ENCODE peak calls at places on chromosomes 12 and 14, in five cellular contexts. One of them, this sample, is unnamed.

GRCh38 chr12:48160807-48161206 is 3.5 kb upstream of the ASB8 start:
- DNase-seq in fibroblast of villous mesenchyme: no peak
- DNase-seq in choroid plexus epithelial cell: no peak
- DNase-seq in vagina: no peak
- DNase-seq in uterus: no peak
- DNase-seq in this sample: no peak

GRCh38 chr12:96194901-96195844 is 998 bp downstream of the ELK3 start:
- DNase-seq in choroid plexus epithelial cell: peak; percentile 88
- DNase-seq in uterus: peak; percentile 70
- DNase-seq in vagina: no peak
- DNase-seq in fibroblast of villous mesenchyme: peak; percentile 90
- DNase-seq in this sample: peak; percentile 61

GRCh38 chr14:77098470-77099353 is 654 bp downstream of the CIPC start:
- DNase-seq in fibroblast of villous mesenchyme: no peak
- DNase-seq in uterus: peak; percentile 55
- DNase-seq in vagina: no peak
- DNase-seq in choroid plexus epithelial cell: peak; percentile 14
- DNase-seq in this sample: no peak

GRCh38 chr12:107330901-107331431 is 237.6 kb upstream of the CRY1 start:
- DNase-seq in choroid plexus epithelial cell: no peak
- DNase-seq in fibroblast of villous mesenchyme: no peak
- DNase-seq in uterus: no peak
- DNase-seq in vagina: no peak
- DNase-seq in this sample: no peak

GRCh38 chr14:51901475-51902024 is 41.1 kb downstream of the GNG2 start:
- DNase-seq in choroid plexus epithelial cell: no peak
- DNase-seq in fibroblast of villous mesenchyme: no peak
- DNase-seq in uterus: no peak
- DNase-seq in vagina: no peak
- DNase-seq in this sample: no peak

GRCh38 chr12:12278899-12279298 is 12.1 kb upstream of the LRP6 start:
- DNase-seq in choroid plexus epithelial cell: no peak
- DNase-seq in vagina: no peak
- DNase-seq in uterus: no peak
- DNase-seq in fibroblast of villous mesenchyme: no peak
- DNase-seq in this sample: no peak

GRCh38 chr12:12770262-12770661 is 15.2 kb upstream of the APOLD1 start:
- DNase-seq in uterus: no peak
- DNase-seq in fibroblast of villous mesenchyme: no peak
- DNase-seq in choroid plexus epithelial cell: no peak
- DNase-seq in vagina: no peak
- DNase-seq in this sample: no peak

GRCh38 chr12:106416273-106416672 is 58.7 kb downstream of the POLR3B start:
- DNase-seq in choroid plexus epithelial cell: peak; percentile 25
- DNase-seq in fibroblast of villous mesenchyme: no peak
- DNase-seq in uterus: no peak
- DNase-seq in vagina: no peak
- DNase-seq in this sample: no peak

GRCh38 chr14:71117839-71118743 is 210.8 kb downstream of the PCNX1 start:
- DNase-seq in vagina: no peak
- DNase-seq in choroid plexus epithelial cell: peak; percentile 80
- DNase-seq in uterus: no peak
- DNase-seq in fibroblast of villous mesenchyme: peak; percentile 79
- DNase-seq in this sample: peak; percentile 64

GRCh38 chr14:75280831-75281690 is 2.4 kb downstream of the FOS start:
- DNase-seq in choroid plexus epithelial cell: peak; percentile 52
- DNase-seq in fibroblast of villous mesenchyme: peak; percentile 69
- DNase-seq in vagina: no peak
- DNase-seq in uterus: no peak
- DNase-seq in this sample: no peak

GRCh38 chr12:15580431-15580830 is 208.8 kb downstream of the EPS8 start:
- DNase-seq in choroid plexus epithelial cell: no peak
- DNase-seq in vagina: no peak
- DNase-seq in fibroblast of villous mesenchyme: no peak
- DNase-seq in uterus: no peak
- DNase-seq in this sample: no peak

GRCh38 chr14:21071225-21072041 is 1.3 kb downstream of the ARHGEF40 start:
- DNase-seq in choroid plexus epithelial cell: peak; percentile 95
- DNase-seq in vagina: no peak
- DNase-seq in fibroblast of villous mesenchyme: peak; percentile 90
- DNase-seq in uterus: peak; percentile 90
- DNase-seq in this sample: peak; percentile 88

GRCh38 chr12:78865297-78865955 is 852 bp downstream of the SYT1 start:
- DNase-seq in fibroblast of villous mesenchyme: no peak
- DNase-seq in uterus: no peak
- DNase-seq in vagina: no peak
- DNase-seq in choroid plexus epithelial cell: peak; percentile 11
- DNase-seq in this sample: no peak

GRCh38 chr12:127640181-127640886 is 626.6 kb upstream of the TMEM132C start:
- DNase-seq in uterus: no peak
- DNase-seq in fibroblast of villous mesenchyme: no peak
- DNase-seq in vagina: no peak
- DNase-seq in choroid plexus epithelial cell: no peak
- DNase-seq in this sample: no peak

GRCh38 chr12:45725631-45726593 is 3.6 kb upstream of the ARID2 start:
- DNase-seq in fibroblast of villous mesenchyme: peak; percentile 55
- DNase-seq in uterus: no peak
- DNase-seq in choroid plexus epithelial cell: peak; percentile 65
- DNase-seq in vagina: no peak
- DNase-seq in this sample: no peak

GRCh38 chr14:58535084-58535483 is 102.7 kb upstream of the DACT1 start:
- DNase-seq in vagina: no peak
- DNase-seq in choroid plexus epithelial cell: peak; percentile 60
- DNase-seq in uterus: no peak
- DNase-seq in fibroblast of villous mesenchyme: peak; percentile 46
- DNase-seq in this sample: no peak

GRCh38 chr12:71158361-71158882 is 623 bp upstream of the TSPAN8 start:
- DNase-seq in fibroblast of villous mesenchyme: no peak
- DNase-seq in vagina: no peak
- DNase-seq in choroid plexus epithelial cell: no peak
- DNase-seq in uterus: no peak
- DNase-seq in this sample: no peak

GRCh38 chr14:79363291-79363690 is 848.0 kb downstream of the DIO2 start:
- DNase-seq in fibroblast of villous mesenchyme: no peak
- DNase-seq in vagina: no peak
- DNase-seq in uterus: no peak
- DNase-seq in choroid plexus epithelial cell: peak; percentile 33
- DNase-seq in this sample: no peak

GRCh38 chr14:70822706-70823185 is 13.4 kb upstream of the MAP3K9 start:
- DNase-seq in choroid plexus epithelial cell: peak; percentile 31
- DNase-seq in vagina: no peak
- DNase-seq in uterus: no peak
- DNase-seq in fibroblast of villous mesenchyme: peak; percentile 18
- DNase-seq in this sample: no peak

GRCh38 chr12:168763-169525 is 45.0 kb downstream of the SLC6A12 start:
- DNase-seq in choroid plexus epithelial cell: peak; percentile 80
- DNase-seq in fibroblast of villous mesenchyme: peak; percentile 30
- DNase-seq in vagina: no peak
- DNase-seq in uterus: no peak
- DNase-seq in this sample: no peak

GRCh38 chr12:12759234-12759915 is 26.1 kb upstream of the APOLD1 start:
- DNase-seq in vagina: no peak
- DNase-seq in fibroblast of villous mesenchyme: no peak
- DNase-seq in uterus: no peak
- DNase-seq in choroid plexus epithelial cell: no peak
- DNase-seq in this sample: no peak

GRCh38 chr12:52221912-52222457 is 11.1 kb upstream of the KRT7 start:
- DNase-seq in fibroblast of villous mesenchyme: no peak
- DNase-seq in vagina: no peak
- DNase-seq in choroid plexus epithelial cell: peak; percentile 48
- DNase-seq in uterus: no peak
- DNase-seq in this sample: no peak

GRCh38 chr12:116959845-116960514 is 49.2 kb downstream of the FBXW8 start:
- DNase-seq in choroid plexus epithelial cell: no peak
- DNase-seq in fibroblast of villous mesenchyme: no peak
- DNase-seq in uterus: no peak
- DNase-seq in vagina: no peak
- DNase-seq in this sample: no peak

GRCh38 chr12:61654698-61655097 is 605.5 kb upstream of the USP15 start:
- DNase-seq in fibroblast of villous mesenchyme: peak; percentile 4
- DNase-seq in vagina: no peak
- DNase-seq in choroid plexus epithelial cell: peak; percentile 9
- DNase-seq in uterus: no peak
- DNase-seq in this sample: no peak

DNA sequence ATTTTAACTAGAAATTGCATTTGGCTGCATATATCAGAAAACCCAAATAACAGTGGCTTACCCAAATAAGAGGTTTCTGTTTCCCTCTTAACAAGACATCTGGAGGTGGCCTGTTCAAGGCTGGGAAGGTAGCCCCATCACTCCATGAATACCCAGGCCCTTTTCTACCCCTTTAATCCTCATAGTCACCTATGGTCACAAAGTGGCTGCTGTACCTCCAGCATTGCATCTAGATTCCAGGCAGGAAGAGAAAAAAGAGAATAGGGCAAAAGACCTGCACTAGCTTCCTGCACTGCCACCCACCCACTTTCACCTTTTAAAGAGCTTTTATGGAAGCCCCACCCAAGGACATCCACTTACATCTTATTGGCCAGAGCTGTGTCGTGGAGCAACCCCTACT is 124.0 kb upstream of the NCOR2 start:
- DNase-seq in vagina: no peak
- DNase-seq in choroid plexus epithelial cell: no peak
- DNase-seq in uterus: no peak
- DNase-seq in fibroblast of villous mesenchyme: no peak
- DNase-seq in this sample: no peak
- H3K4me3 ChIP-seq in vagina: no peak overlapping the region
- H3K4me3 ChIP-seq in choroid plexus epithelial cell: no peak overlapping the region
- H3K4me3 ChIP-seq in uterus: no peak overlapping the region
- H3K4me3 ChIP-seq in fibroblast of villous mesenchyme: no peak overlapping the region
- H3K4me3 ChIP-seq in this sample: no peak overlapping the region

GRCh38 chr12:92342574-92342973 is 196.9 kb upstream of the BTG1 start:
- DNase-seq in vagina: no peak
- DNase-seq in fibroblast of villous mesenchyme: no peak
- DNase-seq in choroid plexus epithelial cell: no peak
- DNase-seq in uterus: no peak
- DNase-seq in this sample: no peak

GRCh38 chr12:92339198-92339821 is 193.7 kb upstream of the BTG1 start:
- DNase-seq in uterus: no peak
- DNase-seq in choroid plexus epithelial cell: no peak
- DNase-seq in vagina: no peak
- DNase-seq in fibroblast of villous mesenchyme: no peak
- DNase-seq in this sample: no peak

GRCh38 chr12:92340003-92340402 is 194.4 kb upstream of the BTG1 start:
- DNase-seq in choroid plexus epithelial cell: no peak
- DNase-seq in vagina: no peak
- DNase-seq in fibroblast of villous mesenchyme: no peak
- DNase-seq in uterus: no peak
- DNase-seq in this sample: no peak

GRCh38 chr12:92340441-92341332 is 195.0 kb upstream of the BTG1 start:
- DNase-seq in uterus: no peak
- DNase-seq in choroid plexus epithelial cell: no peak
- DNase-seq in vagina: no peak
- DNase-seq in fibroblast of villous mesenchyme: peak; percentile 17
- DNase-seq in this sample: no peak

GRCh38 chr12:92341333-92341691 is 195.7 kb upstream of the BTG1 start:
- DNase-seq in choroid plexus epithelial cell: no peak
- DNase-seq in uterus: no peak
- DNase-seq in vagina: no peak
- DNase-seq in fibroblast of villous mesenchyme: no peak
- DNase-seq in this sample: no peak
- H3K4me3 ChIP-seq in choroid plexus epithelial cell: no peak overlapping the region
- H3K4me3 ChIP-seq in uterus: no peak overlapping the region
- H3K4me3 ChIP-seq in vagina: no peak overlapping the region
- H3K4me3 ChIP-seq in fibroblast of villous mesenchyme: no peak overlapping the region
- H3K4me3 ChIP-seq in this sample: no peak overlapping the region

GRCh38 chr12:57190037-57190436 is 26.6 kb upstream of the NXPH4 start:
- DNase-seq in choroid plexus epithelial cell: peak; percentile 50
- DNase-seq in fibroblast of villous mesenchyme: no peak
- DNase-seq in uterus: no peak
- DNase-seq in vagina: no peak
- DNase-seq in this sample: no peak
- H3K4me3 ChIP-seq in choroid plexus epithelial cell: no peak overlapping the region
- H3K4me3 ChIP-seq in fibroblast of villous mesenchyme: no peak overlapping the region
- H3K4me3 ChIP-seq in uterus: no peak overlapping the region
- H3K4me3 ChIP-seq in vagina: no peak overlapping the region
- H3K4me3 ChIP-seq in this sample: no peak overlapping the region

GRCh38 chr14:53534841-53535240 is 381.7 kb upstream of the DDHD1 start:
- DNase-seq in vagina: no peak
- DNase-seq in uterus: no peak
- DNase-seq in fibroblast of villous mesenchyme: no peak
- DNase-seq in choroid plexus epithelial cell: no peak
- DNase-seq in this sample: no peak

GRCh38 chr14:53533384-53533975 is 380.4 kb upstream of the DDHD1 start:
- DNase-seq in choroid plexus epithelial cell: no peak
- DNase-seq in uterus: no peak
- DNase-seq in vagina: no peak
- DNase-seq in fibroblast of villous mesenchyme: no peak
- DNase-seq in this sample: no peak

GRCh38 chr14:53538316-53538851 is 385.3 kb upstream of the DDHD1 start:
- DNase-seq in uterus: no peak
- DNase-seq in choroid plexus epithelial cell: peak; percentile 7
- DNase-seq in fibroblast of villous mesenchyme: peak; percentile 87
- DNase-seq in vagina: no peak
- DNase-seq in this sample: peak; percentile 56

GRCh38 chr14:53537421-53538315 is 384.5 kb upstream of the DDHD1 start:
- DNase-seq in uterus: peak; percentile 15
- DNase-seq in fibroblast of villous mesenchyme: peak; percentile 86
- DNase-seq in vagina: no peak
- DNase-seq in choroid plexus epithelial cell: peak; percentile 2
- DNase-seq in this sample: peak; percentile 53

DNA sequence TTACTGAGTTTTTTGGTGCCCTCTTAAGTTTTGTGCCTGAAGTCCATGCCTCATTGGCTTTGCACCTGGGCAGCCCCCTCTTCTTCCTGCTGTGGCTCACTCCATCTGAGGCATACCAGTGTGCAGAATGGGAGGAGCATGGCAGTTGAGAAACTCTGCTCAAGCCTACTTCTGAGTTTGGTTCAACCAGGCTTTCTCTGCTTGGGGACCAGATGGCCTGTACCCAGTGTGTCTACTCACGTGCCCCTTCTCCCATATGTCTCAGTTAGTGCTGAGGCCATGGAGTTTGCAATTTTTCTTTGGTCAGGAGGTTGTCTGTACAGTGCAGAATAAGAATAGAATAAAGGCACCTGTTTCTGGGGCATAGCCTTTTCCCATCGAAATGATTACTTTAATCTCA is 383.3 kb upstream of the DDHD1 start:
- DNase-seq in vagina: no peak
- DNase-seq in fibroblast of villous mesenchyme: no peak
- DNase-seq in uterus: no peak
- DNase-seq in choroid plexus epithelial cell: no peak
- DNase-seq in this sample: no peak
- H3K4me3 ChIP-seq in vagina: no peak overlapping the region
- H3K4me3 ChIP-seq in fibroblast of villous mesenchyme: no peak overlapping the region
- H3K4me3 ChIP-seq in uterus: no peak overlapping the region
- H3K4me3 ChIP-seq in choroid plexus epithelial cell: no peak overlapping the region
- H3K4me3 ChIP-seq in this sample: no peak overlapping the region

DNA sequence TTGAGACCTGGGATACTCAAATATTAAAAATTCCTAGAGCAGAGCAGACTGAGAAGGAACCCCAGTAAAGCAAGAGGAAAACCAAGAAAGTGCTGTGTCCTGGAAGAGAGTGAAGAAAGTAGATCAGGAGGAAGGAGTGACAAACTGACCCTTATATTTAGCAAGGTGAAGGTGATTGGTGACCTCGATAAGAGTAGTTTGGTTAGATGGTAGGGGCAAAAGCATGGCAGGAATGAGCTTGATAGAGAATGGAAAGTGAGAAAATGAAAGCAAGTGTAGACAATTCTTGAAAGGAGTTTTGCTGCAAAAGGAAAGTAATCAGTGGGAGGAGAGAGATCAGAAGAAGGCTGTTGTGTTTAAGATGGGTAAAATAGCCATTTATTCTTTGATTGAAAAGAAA is 51.1 kb downstream of the RASSF8 start:
- DNase-seq in fibroblast of villous mesenchyme: no peak
- DNase-seq in uterus: no peak
- DNase-seq in choroid plexus epithelial cell: no peak
- DNase-seq in vagina: no peak
- DNase-seq in this sample: no peak
- H3K4me3 ChIP-seq in fibroblast of villous mesenchyme: no peak overlapping the region
- H3K4me3 ChIP-seq in uterus: no peak overlapping the region
- H3K4me3 ChIP-seq in choroid plexus epithelial cell: no peak overlapping the region
- H3K4me3 ChIP-seq in vagina: no peak overlapping the region
- H3K4me3 ChIP-seq in this sample: no peak overlapping the region